ENCODE peak calls at places on chromosome 20, in eight cellular contexts. H, F, V, Z, M, I, O and T are unnamed samples.

GRCh38 chr20:51700809-51701285 is 67.3 kb downstream of the ATP9A start:
- DNase-seq in H (no peak), F (no peak), V (no peak), Z (peak; percentile 53), M (no peak), I (no peak), O (no peak), T (peak; percentile 80)

GRCh38 chr20:23305098-23305497 is 45.5 kb upstream of the NXT1 start:
- DNase-seq in H (no peak), F (no peak), V (no peak), Z (peak; percentile 44), M (no peak), I (no peak), O (no peak), T (no peak)

GRCh38 chr20:13824459-13824858 is 39.6 kb downstream of the NDUFAF5 start:
- DNase-seq in H (no peak), F (no peak), V (no peak), Z (no peak), M (no peak), I (no peak), O (no peak), T (no peak)

GRCh38 chr20:18324596-18325089 is 36.3 kb downstream of the ZNF133 start:
- DNase-seq in H (no peak), F (no peak), V (no peak), Z (no peak), M (no peak), I (no peak), O (no peak), T (no peak)

GRCh38 chr20:44600758-44601562 is 18.6 kb downstream of the PKIG start:
- DNase-seq in H (no peak), F (no peak), V (no peak), Z (no peak), M (no peak), I (peak; percentile 46), O (no peak), T (no peak)

GRCh38 chr20:4104842-4105241 is 89.5 kb upstream of the RNF24 start:
- DNase-seq in H (no peak), F (no peak), V (no peak), Z (no peak), M (no peak), I (no peak), O (no peak), T (no peak)

GRCh38 chr20:44235702-44236101 is 11.4 kb upstream of the GDAP1L1 start:
- DNase-seq in H (no peak), F (no peak), V (no peak), Z (no peak), M (no peak), I (no peak), O (no peak), T (no peak)

GRCh38 chr20:63682384-63683139 is 13.9 kb upstream of the TNFRSF6B start:
- DNase-seq in H (no peak), F (no peak), V (no peak), Z (peak; percentile 89), M (no peak), I (no peak), O (no peak), T (peak; percentile 96)

GRCh38 chr20:57708694-57709673 is 831 bp downstream of the PMEPA1 start:
- DNase-seq in H (no peak), F (peak; percentile 39), V (peak; percentile 22), Z (peak; percentile 56), M (peak; percentile 64), I (peak; percentile 57), O (peak; percentile 31), T (no peak)

GRCh38 chr20:371755-372542 is 8.6 kb upstream of the TRIB3 start:
- DNase-seq in H (no peak), F (no peak), V (no peak), Z (peak; percentile 74), M (no peak), I (peak; percentile 42), O (no peak), T (peak; percentile 76)

GRCh38 chr20:32207626-32208498 is at the start of the genes PLAGL2 and POFUT1:
- DNase-seq in H (peak; percentile 87), F (peak; percentile 88), V (peak; percentile 74), Z (peak; percentile 100), M (peak; percentile 93), I (peak; percentile 88), O (peak; percentile 93), T (peak; percentile 97)

GRCh38 chr20:57773059-57773815 is 63.4 kb upstream of the PMEPA1 start:
- DNase-seq in H (no peak), F (no peak), V (no peak), Z (no peak), M (no peak), I (no peak), O (no peak), T (no peak)

GRCh38 chr20:40532103-40532502 is 156.9 kb downstream of the MAFB start:
- DNase-seq in H (no peak), F (no peak), V (no peak), Z (no peak), M (no peak), I (no peak), O (peak; percentile 31), T (peak; percentile 69)

GRCh38 chr20:23019403-23019802 is 15.7 kb upstream of the SSTR4 start:
- DNase-seq in H (no peak), F (no peak), V (no peak), Z (no peak), M (no peak), I (no peak), O (no peak), T (no peak)

GRCh38 chr20:32249030-32249738 is 28.3 kb upstream of the KIF3B start:
- DNase-seq in H (no peak), F (peak; percentile 83), V (no peak), Z (no peak), M (no peak), I (no peak), O (peak; percentile 49), T (no peak)